ENCODE peak calls at places on chromosomes 3 and 15, in ten cellular contexts. T is activated naive CD4-positive, alpha-beta T cell treated with anti-CD3 and anti-CD28 coated beads for 36 hours; O is A172; K is EL; P is thoracic aorta; Z is stimulated activated naive CD8-positive, alpha-beta T cell treated with anti-CD3 and anti-CD28 coated beads, Interleukin-15, amount 100 ng/mL, for 72 hours; N is mesendoderm; M is stimulated activated CD4-positive, alpha-beta T cell treated with anti-CD3 and anti-CD28 coated beads, TNF-alpha, amount 100 ng/mL, for 24 hours; H is H54; J is globus pallidus. X is an unnamed sample.

GRCh38 chr3:133910422-133910821 is 14.7 kb upstream of the RAB6B start:
- DNase-seq in T (no peak), O (no peak), K (no peak), P (no peak), Z (no peak), N (peak; percentile 38), M (no peak), H (no peak), J (no peak), X (no peak)

GRCh38 chr15:84862214-84862975 is 22.1 kb upstream of the SLC28A1 start:
- DNase-seq in T (no peak), O (no peak), K (no peak), P (no peak), Z (no peak), N (no peak), M (no peak), H (no peak), J (no peak), X (no peak)

GRCh38 chr15:61820212-61820611 is 240.0 kb downstream of the VPS13C start:
- DNase-seq in T (no peak), O (no peak), K (no peak), P (no peak), Z (no peak), N (no peak), M (no peak), H (no peak), J (no peak), X (no peak)

GRCh38 chr3:10940106-10940505 is 52.4 kb upstream of the SLC6A1 start:
- DNase-seq in T (no peak), O (no peak), K (no peak), P (no peak), Z (no peak), N (no peak), M (no peak), H (no peak), J (no peak), X (no peak)

GRCh38 chr15:82134426-82134825 is 88.6 kb upstream of the MEX3B start:
- DNase-seq in T (no peak), O (no peak), K (no peak), P (no peak), Z (no peak), N (no peak), M (no peak), H (no peak), J (no peak), X (no peak)

GRCh38 chr3:186237915-186238314 is 124.1 kb downstream of the DGKG start:
- DNase-seq in T (no peak), O (no peak), K (no peak), P (no peak), Z (no peak), N (no peak), M (no peak), H (no peak), J (no peak), X (no peak)

GRCh38 chr3:42402394-42403100 is 7.9 kb downstream of the LYZL4 start:
- DNase-seq in T (no peak), O (no peak), K (no peak), P (no peak), Z (no peak), N (no peak), M (no peak), H (no peak), J (no peak), X (no peak)

GRCh38 chr3:67781218-67781617 is 126.8 kb upstream of the SUCLG2 start:
- DNase-seq in T (no peak), O (no peak), K (no peak), P (no peak), Z (no peak), N (no peak), M (no peak), H (no peak), J (no peak), X (no peak)

GRCh38 chr3:38458796-38459498 is 5.3 kb downstream of the ACVR2B start:
- DNase-seq in T (no peak), O (no peak), K (peak; percentile 32), P (no peak), Z (no peak), N (no peak), M (no peak), H (peak; percentile 88), J (no peak), X (peak; percentile 51)

GRCh38 chr3:112302061-112302830 is 8.2 kb upstream of the SLC9C1 start:
- DNase-seq in T (no peak), O (no peak), K (no peak), P (no peak), Z (no peak), N (peak; percentile 81), M (no peak), H (no peak), J (no peak), X (no peak)

GRCh38 chr3:169494982-169495381 is 168.5 kb downstream of the MECOM start:
- DNase-seq in T (no peak), O (no peak), K (no peak), P (no peak), Z (no peak), N (no peak), M (no peak), H (no peak), J (no peak), X (no peak)

GRCh38 chr15:98126326-98127090 is 166.0 kb downstream of the ARRDC4 start:
- DNase-seq in T (no peak), O (peak; percentile 66), K (peak; percentile 71), P (no peak), Z (no peak), N (no peak), M (no peak), H (no peak), J (no peak), X (no peak)

GRCh38 chr15:39587291-39587909 is 6.5 kb downstream of the THBS1 start:
- DNase-seq in T (no peak), O (no peak), K (peak; percentile 16), P (no peak), Z (no peak), N (no peak), M (no peak), H (no peak), J (no peak), X (no peak)

GRCh38 chr15:31263751-31264533 is 62.7 kb upstream of the KLF13 start:
- DNase-seq in T (peak; percentile 82), O (no peak), K (no peak), P (no peak), Z (peak; percentile 78), N (no peak), M (peak; percentile 74), H (no peak), J (peak; percentile 61), X (peak; percentile 44)

GRCh38 chr15:55289573-55290360 is at the start of gene RAB27A:
- DNase-seq in T (peak; percentile 87), O (peak; percentile 42), K (peak; percentile 78), P (no peak), Z (peak; percentile 87), N (peak; percentile 90), M (peak; percentile 81), H (peak; percentile 57), J (no peak), X (peak; percentile 40)

GRCh38 chr3:95297586-95297985 is 1234.7 kb downstream of the NSUN3 start:
- DNase-seq in T (no peak), O (no peak), K (no peak), P (no peak), Z (no peak), N (no peak), M (no peak), H (no peak), J (no peak), X (no peak)

GRCh38 chr3:141345528-141345927 is 22.8 kb upstream of the ZBTB38 start:
- DNase-seq in T (no peak), O (no peak), K (no peak), P (no peak), Z (no peak), N (no peak), M (no peak), H (no peak), J (no peak), X (no peak)

GRCh38 chr3:4512895-4513616 is 19.9 kb downstream of the ITPR1 start:
- DNase-seq in T (no peak), O (no peak), K (no peak), P (no peak), Z (no peak), N (peak; percentile 90), M (no peak), H (no peak), J (no peak), X (no peak)

GRCh38 chr3:61594978-61595687 is 33.8 kb downstream of the PTPRG start:
- DNase-seq in T (no peak), O (no peak), K (peak; percentile 49), P (no peak), Z (no peak), N (no peak), M (no peak), H (no peak), J (no peak), X (no peak)

GRCh38 chr15:62895905-62896316 is 146.6 kb upstream of the TPM1 start:
- DNase-seq in T (no peak), O (peak; percentile 83), K (peak; percentile 91), P (no peak), Z (no peak), N (peak; percentile 46), M (no peak), H (peak; percentile 23), J (no peak), X (no peak)

GRCh38 chr15:58487041-58487723 is 55.4 kb downstream of the LIPC start:
- DNase-seq in T (no peak), O (no peak), K (no peak), P (no peak), Z (no peak), N (no peak), M (no peak), H (no peak), J (no peak), X (no peak)

GRCh38 chr15:59298255-59298856 is 74.3 kb downstream of the MYO1E start:
- DNase-seq in T (peak; percentile 62), O (no peak), K (peak; percentile 32), P (no peak), Z (peak; percentile 58), N (peak; percentile 20), M (peak; percentile 42), H (no peak), J (no peak), X (no peak)

GRCh38 chr3:61667417-61668213 is 106.2 kb downstream of the PTPRG start:
- DNase-seq in T (no peak), O (no peak), K (no peak), P (no peak), Z (no peak), N (no peak), M (no peak), H (no peak), J (no peak), X (no peak)

GRCh38 chr15:58378241-58379085 is 53.3 kb upstream of the LIPC start:
- DNase-seq in T (no peak), O (peak; percentile 22), K (peak; percentile 28), P (no peak), Z (no peak), N (no peak), M (no peak), H (peak; percentile 4), J (no peak), X (no peak)

GRCh38 chr15:52151353-52151752 is 38.8 kb upstream of the BCL2L10 start:
- DNase-seq in T (no peak), O (no peak), K (no peak), P (no peak), Z (no peak), N (no peak), M (no peak), H (no peak), J (no peak), X (no peak)

GRCh38 chr3:11784962-11785361 is 61.7 kb downstream of the TAMM41 start:
- DNase-seq in T (peak; percentile 32), O (no peak), K (no peak), P (no peak), Z (no peak), N (peak; percentile 77), M (no peak), H (no peak), J (no peak), X (no peak)

GRCh38 chr15:62209322-62209721 is 44.2 kb upstream of the C2CD4B start:
- DNase-seq in T (no peak), O (no peak), K (no peak), P (no peak), Z (no peak), N (peak; percentile 50), M (no peak), H (no peak), J (no peak), X (no peak)

GRCh38 chr3:81425198-81425868 is 336.1 kb downstream of the GBE1 start:
- DNase-seq in T (no peak), O (peak; percentile 45), K (peak; percentile 45), P (no peak), Z (no peak), N (peak; percentile 92), M (no peak), H (no peak), J (no peak), X (no peak)

X was measured in gastrocnemius medialis.